ENCODE peak calls at places on chromosomes 2 and 18, in nine cellular contexts. One of them, this sample, is unnamed.

GRCh38 chr2:138846216-138846821 is 66.1 kb upstream of the NXPH2 start:
- DNase-seq in M059J: peak; percentile 9
- DNase-seq in ovary: no peak
- DNase-seq in neural crest cell: no peak
- DNase-seq in AG20443: peak; percentile 51
- DNase-seq in ELF-1: no peak
- DNase-seq in NCI-H2107: no peak
- DNase-seq in stimulated activated CD8-positive, alpha-beta memory T cell treated with anti-CD3 and anti-CD28 coated beads, Interleukin-4, amount 100 ng/mL, for 1 hour: no peak
- DNase-seq in anterior cingulate cortex: no peak
- DNase-seq in this sample: peak; percentile 19

GRCh38 chr2:108199726-108200125 is 40.0 kb upstream of the SULT1C3 start:
- DNase-seq in M059J: peak; percentile 44
- DNase-seq in ovary: no peak
- DNase-seq in neural crest cell: no peak
- DNase-seq in AG20443: no peak
- DNase-seq in ELF-1: no peak
- DNase-seq in NCI-H2107: no peak
- DNase-seq in stimulated activated CD8-positive, alpha-beta memory T cell treated with anti-CD3 and anti-CD28 coated beads, Interleukin-4, amount 100 ng/mL, for 1 hour: no peak
- DNase-seq in anterior cingulate cortex: no peak
- DNase-seq in this sample: peak; percentile 62

GRCh38 chr2:46914578-46915230 is 902 bp downstream of the MCFD2 start:
- DNase-seq in M059J: no peak
- DNase-seq in ovary: no peak
- DNase-seq in neural crest cell: no peak
- DNase-seq in AG20443: no peak
- DNase-seq in ELF-1: no peak
- DNase-seq in NCI-H2107: no peak
- DNase-seq in stimulated activated CD8-positive, alpha-beta memory T cell treated with anti-CD3 and anti-CD28 coated beads, Interleukin-4, amount 100 ng/mL, for 1 hour: no peak
- DNase-seq in anterior cingulate cortex: no peak
- DNase-seq in this sample: peak; percentile 14

GRCh38 chr2:236743623-236744280 is 174.1 kb downstream of the ACKR3 start:
- DNase-seq in M059J: peak; percentile 94
- DNase-seq in ovary: no peak
- DNase-seq in neural crest cell: no peak
- DNase-seq in AG20443: peak; percentile 87
- DNase-seq in ELF-1: no peak
- DNase-seq in NCI-H2107: no peak
- DNase-seq in stimulated activated CD8-positive, alpha-beta memory T cell treated with anti-CD3 and anti-CD28 coated beads, Interleukin-4, amount 100 ng/mL, for 1 hour: no peak
- DNase-seq in anterior cingulate cortex: no peak
- DNase-seq in this sample: peak; percentile 57

GRCh38 chr2:42770288-42771131 is 6.6 kb upstream of the OXER1 start:
- DNase-seq in M059J: peak; percentile 37
- DNase-seq in ovary: peak; percentile 28
- DNase-seq in neural crest cell: peak; percentile 29
- DNase-seq in AG20443: peak; percentile 70
- DNase-seq in ELF-1: peak; percentile 87
- DNase-seq in NCI-H2107: no peak
- DNase-seq in stimulated activated CD8-positive, alpha-beta memory T cell treated with anti-CD3 and anti-CD28 coated beads, Interleukin-4, amount 100 ng/mL, for 1 hour: no peak
- DNase-seq in anterior cingulate cortex: no peak
- DNase-seq in this sample: peak; percentile 4

GRCh38 chr2:43270461-43270860 is 44.1 kb upstream of the ZFP36L2 start:
- DNase-seq in M059J: no peak
- DNase-seq in ovary: no peak
- DNase-seq in neural crest cell: no peak
- DNase-seq in AG20443: no peak
- DNase-seq in ELF-1: no peak
- DNase-seq in NCI-H2107: no peak
- DNase-seq in stimulated activated CD8-positive, alpha-beta memory T cell treated with anti-CD3 and anti-CD28 coated beads, Interleukin-4, amount 100 ng/mL, for 1 hour: no peak
- DNase-seq in anterior cingulate cortex: no peak
- DNase-seq in this sample: no peak

GRCh38 chr2:20099780-20100179 is 48.4 kb upstream of the LAPTM4A start:
- DNase-seq in M059J: no peak
- DNase-seq in ovary: no peak
- DNase-seq in neural crest cell: no peak
- DNase-seq in AG20443: no peak
- DNase-seq in ELF-1: peak; percentile 36
- DNase-seq in NCI-H2107: no peak
- DNase-seq in stimulated activated CD8-positive, alpha-beta memory T cell treated with anti-CD3 and anti-CD28 coated beads, Interleukin-4, amount 100 ng/mL, for 1 hour: no peak
- DNase-seq in anterior cingulate cortex: no peak
- DNase-seq in this sample: no peak

GRCh38 chr2:25043241-25043867 is 1.5 kb downstream of the EFR3B start:
- DNase-seq in M059J: peak; percentile 82
- DNase-seq in ovary: no peak
- DNase-seq in neural crest cell: peak; percentile 8
- DNase-seq in AG20443: peak; percentile 77
- DNase-seq in ELF-1: peak; percentile 63
- DNase-seq in NCI-H2107: no peak
- DNase-seq in stimulated activated CD8-positive, alpha-beta memory T cell treated with anti-CD3 and anti-CD28 coated beads, Interleukin-4, amount 100 ng/mL, for 1 hour: no peak
- DNase-seq in anterior cingulate cortex: no peak
- DNase-seq in this sample: no peak

GRCh38 chr2:222423632-222424280 is 587 bp upstream of the SGPP2 start:
- DNase-seq in M059J: no peak
- DNase-seq in ovary: peak; percentile 11
- DNase-seq in neural crest cell: no peak
- DNase-seq in AG20443: no peak
- DNase-seq in ELF-1: peak; percentile 15
- DNase-seq in NCI-H2107: no peak
- DNase-seq in stimulated activated CD8-positive, alpha-beta memory T cell treated with anti-CD3 and anti-CD28 coated beads, Interleukin-4, amount 100 ng/mL, for 1 hour: no peak
- DNase-seq in anterior cingulate cortex: no peak
- DNase-seq in this sample: peak; percentile 66

GRCh38 chr18:77103991-77104521 is 28.5 kb downstream of the MBP start:
- DNase-seq in M059J: no peak
- DNase-seq in ovary: no peak
- DNase-seq in neural crest cell: no peak
- DNase-seq in AG20443: no peak
- DNase-seq in ELF-1: no peak
- DNase-seq in NCI-H2107: no peak
- DNase-seq in stimulated activated CD8-positive, alpha-beta memory T cell treated with anti-CD3 and anti-CD28 coated beads, Interleukin-4, amount 100 ng/mL, for 1 hour: no peak
- DNase-seq in anterior cingulate cortex: no peak
- DNase-seq in this sample: no peak

GRCh38 chr18:46416706-46417638 is 240.0 kb downstream of the LOXHD1 start:
- DNase-seq in M059J: peak; percentile 43
- DNase-seq in ovary: no peak
- DNase-seq in neural crest cell: no peak
- DNase-seq in AG20443: no peak
- DNase-seq in ELF-1: peak; percentile 72
- DNase-seq in NCI-H2107: no peak
- DNase-seq in stimulated activated CD8-positive, alpha-beta memory T cell treated with anti-CD3 and anti-CD28 coated beads, Interleukin-4, amount 100 ng/mL, for 1 hour: no peak
- DNase-seq in anterior cingulate cortex: no peak
- DNase-seq in this sample: no peak

GRCh38 chr18:49547701-49548100 is 14.2 kb upstream of the LIPG start:
- DNase-seq in M059J: peak; percentile 64
- DNase-seq in ovary: no peak
- DNase-seq in neural crest cell: no peak
- DNase-seq in AG20443: no peak
- DNase-seq in ELF-1: no peak
- DNase-seq in NCI-H2107: no peak
- DNase-seq in stimulated activated CD8-positive, alpha-beta memory T cell treated with anti-CD3 and anti-CD28 coated beads, Interleukin-4, amount 100 ng/mL, for 1 hour: no peak
- DNase-seq in anterior cingulate cortex: no peak
- DNase-seq in this sample: no peak

GRCh38 chr2:2739231-2739795 is 408.2 kb upstream of the MYT1L start:
- DNase-seq in M059J: no peak
- DNase-seq in ovary: no peak
- DNase-seq in neural crest cell: no peak
- DNase-seq in AG20443: no peak
- DNase-seq in ELF-1: no peak
- DNase-seq in NCI-H2107: no peak
- DNase-seq in stimulated activated CD8-positive, alpha-beta memory T cell treated with anti-CD3 and anti-CD28 coated beads, Interleukin-4, amount 100 ng/mL, for 1 hour: no peak
- DNase-seq in anterior cingulate cortex: no peak
- DNase-seq in this sample: peak; percentile 92

GRCh38 chr18:68418881-68419280 is 296.0 kb downstream of the TMX3 start:
- DNase-seq in M059J: peak; percentile 66
- DNase-seq in ovary: no peak
- DNase-seq in neural crest cell: no peak
- DNase-seq in AG20443: no peak
- DNase-seq in ELF-1: no peak
- DNase-seq in NCI-H2107: no peak
- DNase-seq in stimulated activated CD8-positive, alpha-beta memory T cell treated with anti-CD3 and anti-CD28 coated beads, Interleukin-4, amount 100 ng/mL, for 1 hour: no peak
- DNase-seq in anterior cingulate cortex: no peak
- DNase-seq in this sample: peak; percentile 49

GRCh38 chr2:235543126-235543750 is 49.4 kb downstream of the AGAP1 start:
- DNase-seq in M059J: peak; percentile 31
- DNase-seq in ovary: no peak
- DNase-seq in neural crest cell: no peak
- DNase-seq in AG20443: no peak
- DNase-seq in ELF-1: peak; percentile 78
- DNase-seq in NCI-H2107: no peak
- DNase-seq in stimulated activated CD8-positive, alpha-beta memory T cell treated with anti-CD3 and anti-CD28 coated beads, Interleukin-4, amount 100 ng/mL, for 1 hour: no peak
- DNase-seq in anterior cingulate cortex: no peak
- DNase-seq in this sample: no peak

GRCh38 chr18:56511996-56512395 is 126.4 kb downstream of the TXNL1 start:
- DNase-seq in M059J: peak; percentile 8
- DNase-seq in ovary: no peak
- DNase-seq in neural crest cell: no peak
- DNase-seq in AG20443: no peak
- DNase-seq in ELF-1: no peak
- DNase-seq in NCI-H2107: no peak
- DNase-seq in stimulated activated CD8-positive, alpha-beta memory T cell treated with anti-CD3 and anti-CD28 coated beads, Interleukin-4, amount 100 ng/mL, for 1 hour: no peak
- DNase-seq in anterior cingulate cortex: no peak
- DNase-seq in this sample: peak; percentile 11

GRCh38 chr18:12774982-12775381 is 72.1 kb downstream of the PSMG2 start:
- DNase-seq in M059J: no peak
- DNase-seq in ovary: no peak
- DNase-seq in neural crest cell: no peak
- DNase-seq in AG20443: no peak
- DNase-seq in ELF-1: no peak
- DNase-seq in NCI-H2107: no peak
- DNase-seq in stimulated activated CD8-positive, alpha-beta memory T cell treated with anti-CD3 and anti-CD28 coated beads, Interleukin-4, amount 100 ng/mL, for 1 hour: no peak
- DNase-seq in anterior cingulate cortex: no peak
- DNase-seq in this sample: no peak

GRCh38 chr2:47867205-47867604 is 39.1 kb downstream of the FBXO11 start:
- DNase-seq in M059J: peak; percentile 89
- DNase-seq in ovary: no peak
- DNase-seq in neural crest cell: no peak
- DNase-seq in AG20443: peak; percentile 70
- DNase-seq in ELF-1: no peak
- DNase-seq in NCI-H2107: no peak
- DNase-seq in stimulated activated CD8-positive, alpha-beta memory T cell treated with anti-CD3 and anti-CD28 coated beads, Interleukin-4, amount 100 ng/mL, for 1 hour: no peak
- DNase-seq in anterior cingulate cortex: no peak
- DNase-seq in this sample: peak; percentile 77

GRCh38 chr2:138829326-138829725 is 49.1 kb upstream of the NXPH2 start:
- DNase-seq in M059J: peak; percentile 35
- DNase-seq in ovary: peak; percentile 11
- DNase-seq in neural crest cell: peak; percentile 47
- DNase-seq in AG20443: no peak
- DNase-seq in ELF-1: peak; percentile 67
- DNase-seq in NCI-H2107: no peak
- DNase-seq in stimulated activated CD8-positive, alpha-beta memory T cell treated with anti-CD3 and anti-CD28 coated beads, Interleukin-4, amount 100 ng/mL, for 1 hour: no peak
- DNase-seq in anterior cingulate cortex: peak; percentile 6
- DNase-seq in this sample: peak; percentile 5

GRCh38 chr2:241870611-241871537 is 1.3 kb downstream of the RTP5 start:
- DNase-seq in M059J: no peak
- DNase-seq in ovary: no peak
- DNase-seq in neural crest cell: no peak
- DNase-seq in AG20443: no peak
- DNase-seq in ELF-1: no peak
- DNase-seq in NCI-H2107: no peak
- DNase-seq in stimulated activated CD8-positive, alpha-beta memory T cell treated with anti-CD3 and anti-CD28 coated beads, Interleukin-4, amount 100 ng/mL, for 1 hour: no peak
- DNase-seq in anterior cingulate cortex: no peak
- DNase-seq in this sample: no peak

GRCh38 chr18:30971338-30971956 is 71.1 kb downstream of the DSC3 start:
- DNase-seq in M059J: peak; percentile 23
- DNase-seq in ovary: no peak
- DNase-seq in neural crest cell: no peak
- DNase-seq in AG20443: peak; percentile 18
- DNase-seq in ELF-1: no peak
- DNase-seq in NCI-H2107: no peak
- DNase-seq in stimulated activated CD8-positive, alpha-beta memory T cell treated with anti-CD3 and anti-CD28 coated beads, Interleukin-4, amount 100 ng/mL, for 1 hour: no peak
- DNase-seq in anterior cingulate cortex: no peak
- DNase-seq in this sample: no peak

GRCh38 chr2:239153806-239154591 is 246.8 kb downstream of the HDAC4 start:
- DNase-seq in M059J: no peak
- DNase-seq in ovary: peak; percentile 8
- DNase-seq in neural crest cell: no peak
- DNase-seq in AG20443: no peak
- DNase-seq in ELF-1: no peak
- DNase-seq in NCI-H2107: no peak
- DNase-seq in stimulated activated CD8-positive, alpha-beta memory T cell treated with anti-CD3 and anti-CD28 coated beads, Interleukin-4, amount 100 ng/mL, for 1 hour: no peak
- DNase-seq in anterior cingulate cortex: no peak
- DNase-seq in this sample: no peak

GRCh38 chr2:98412751-98413445 is 31.8 kb upstream of the INPP4A start:
- DNase-seq in M059J: peak; percentile 61
- DNase-seq in ovary: no peak
- DNase-seq in neural crest cell: peak; percentile 61
- DNase-seq in AG20443: peak; percentile 64
- DNase-seq in ELF-1: peak; percentile 51
- DNase-seq in NCI-H2107: peak; percentile 60
- DNase-seq in stimulated activated CD8-positive, alpha-beta memory T cell treated with anti-CD3 and anti-CD28 coated beads, Interleukin-4, amount 100 ng/mL, for 1 hour: peak; percentile 27
- DNase-seq in anterior cingulate cortex: peak; percentile 3
- DNase-seq in this sample: peak; percentile 41

GRCh38 chr2:221527759-221528444 is 44.2 kb downstream of the EPHA4 start:
- DNase-seq in M059J: no peak
- DNase-seq in ovary: no peak
- DNase-seq in neural crest cell: no peak
- DNase-seq in AG20443: no peak
- DNase-seq in ELF-1: no peak
- DNase-seq in NCI-H2107: no peak
- DNase-seq in stimulated activated CD8-positive, alpha-beta memory T cell treated with anti-CD3 and anti-CD28 coated beads, Interleukin-4, amount 100 ng/mL, for 1 hour: no peak
- DNase-seq in anterior cingulate cortex: no peak
- DNase-seq in this sample: peak; percentile 29